ENCODE peak calls at places on chromosomes 4 and X, in ten cellular contexts. One of them, this sample, is unnamed.

GRCh38 chr4:99655315-99656081 is 2.1 kb downstream of the C4orf54 start:
- DNase-seq in activated T-cell treated with anti-CD3 and anti-CD28 coated beads for 1 hour: no peak
- DNase-seq in central memory CD4-positive, alpha-beta T cell: no peak
- DNase-seq in Kasumi-1: no peak
- DNase-seq in tibial artery: peak; percentile 87
- DNase-seq in endothelial cell: no peak
- DNase-seq in HS-5: no peak
- DNase-seq in T-helper 17 cell: no peak
- DNase-seq in right lobe of liver: no peak
- DNase-seq in Karpas-422: no peak
- DNase-seq in this sample: no peak

GRCh38 chrX:78643874-78644273 is 15.3 kb downstream of the RTL3 start:
- DNase-seq in activated T-cell treated with anti-CD3 and anti-CD28 coated beads for 1 hour: no peak
- DNase-seq in central memory CD4-positive, alpha-beta T cell: peak; percentile 50
- DNase-seq in Kasumi-1: no peak
- DNase-seq in tibial artery: no peak
- DNase-seq in endothelial cell: no peak
- DNase-seq in HS-5: no peak
- DNase-seq in T-helper 17 cell: no peak
- DNase-seq in right lobe of liver: no peak
- DNase-seq in Karpas-422: no peak
- DNase-seq in this sample: no peak

GRCh38 chr4:108058685-108059440 is 69.2 kb downstream of the HADH start:
- DNase-seq in activated T-cell treated with anti-CD3 and anti-CD28 coated beads for 1 hour: no peak
- DNase-seq in central memory CD4-positive, alpha-beta T cell: no peak
- DNase-seq in Kasumi-1: no peak
- DNase-seq in tibial artery: no peak
- DNase-seq in endothelial cell: no peak
- DNase-seq in HS-5: peak; percentile 56
- DNase-seq in T-helper 17 cell: no peak
- DNase-seq in right lobe of liver: no peak
- DNase-seq in Karpas-422: no peak
- DNase-seq in this sample: no peak

GRCh38 chr4:88759039-88759631 is 61.5 kb upstream of the NAP1L5 start:
- DNase-seq in activated T-cell treated with anti-CD3 and anti-CD28 coated beads for 1 hour: no peak
- DNase-seq in central memory CD4-positive, alpha-beta T cell: no peak
- DNase-seq in Kasumi-1: no peak
- DNase-seq in tibial artery: no peak
- DNase-seq in endothelial cell: no peak
- DNase-seq in HS-5: no peak
- DNase-seq in T-helper 17 cell: no peak
- DNase-seq in right lobe of liver: no peak
- DNase-seq in Karpas-422: no peak
- DNase-seq in this sample: no peak

GRCh38 chr4:76187152-76187551 is 26.5 kb downstream of the SCARB2 start:
- DNase-seq in activated T-cell treated with anti-CD3 and anti-CD28 coated beads for 1 hour: no peak
- DNase-seq in central memory CD4-positive, alpha-beta T cell: no peak
- DNase-seq in Kasumi-1: no peak
- DNase-seq in tibial artery: no peak
- DNase-seq in endothelial cell: no peak
- DNase-seq in HS-5: no peak
- DNase-seq in T-helper 17 cell: no peak
- DNase-seq in right lobe of liver: peak; percentile 64
- DNase-seq in Karpas-422: no peak
- DNase-seq in this sample: no peak

GRCh38 chrX:136202889-136203288 is 48.3 kb downstream of the MAP7D3 start:
- DNase-seq in activated T-cell treated with anti-CD3 and anti-CD28 coated beads for 1 hour: no peak
- DNase-seq in central memory CD4-positive, alpha-beta T cell: no peak
- DNase-seq in Kasumi-1: no peak
- DNase-seq in tibial artery: no peak
- DNase-seq in endothelial cell: no peak
- DNase-seq in HS-5: no peak
- DNase-seq in T-helper 17 cell: no peak
- DNase-seq in right lobe of liver: no peak
- DNase-seq in Karpas-422: no peak
- DNase-seq in this sample: no peak

GRCh38 chr4:141140271-141141205 is 7.3 kb upstream of the RNF150 start:
- DNase-seq in activated T-cell treated with anti-CD3 and anti-CD28 coated beads for 1 hour: no peak
- DNase-seq in central memory CD4-positive, alpha-beta T cell: no peak
- DNase-seq in Kasumi-1: no peak
- DNase-seq in tibial artery: no peak
- DNase-seq in endothelial cell: no peak
- DNase-seq in HS-5: no peak
- DNase-seq in T-helper 17 cell: no peak
- DNase-seq in right lobe of liver: no peak
- DNase-seq in Karpas-422: no peak
- DNase-seq in this sample: no peak

GRCh38 chr4:67853336-67853735 is 30.5 kb downstream of the TMPRSS11D start:
- DNase-seq in activated T-cell treated with anti-CD3 and anti-CD28 coated beads for 1 hour: no peak
- DNase-seq in central memory CD4-positive, alpha-beta T cell: no peak
- DNase-seq in Kasumi-1: no peak
- DNase-seq in tibial artery: no peak
- DNase-seq in endothelial cell: no peak
- DNase-seq in HS-5: no peak
- DNase-seq in T-helper 17 cell: no peak
- DNase-seq in right lobe of liver: no peak
- DNase-seq in Karpas-422: no peak
- DNase-seq in this sample: no peak

GRCh38 chr4:12615822-12616221 is 868.3 kb downstream of the RAB28 start:
- DNase-seq in activated T-cell treated with anti-CD3 and anti-CD28 coated beads for 1 hour: no peak
- DNase-seq in central memory CD4-positive, alpha-beta T cell: no peak
- DNase-seq in Kasumi-1: no peak
- DNase-seq in tibial artery: no peak
- DNase-seq in endothelial cell: no peak
- DNase-seq in HS-5: no peak
- DNase-seq in T-helper 17 cell: no peak
- DNase-seq in right lobe of liver: no peak
- DNase-seq in Karpas-422: no peak
- DNase-seq in this sample: no peak

GRCh38 chrX:123121241-123121640 is 62.8 kb upstream of the GRIA3 start:
- DNase-seq in activated T-cell treated with anti-CD3 and anti-CD28 coated beads for 1 hour: no peak
- DNase-seq in central memory CD4-positive, alpha-beta T cell: no peak
- DNase-seq in Kasumi-1: no peak
- DNase-seq in tibial artery: no peak
- DNase-seq in endothelial cell: no peak
- DNase-seq in HS-5: no peak
- DNase-seq in T-helper 17 cell: no peak
- DNase-seq in right lobe of liver: no peak
- DNase-seq in Karpas-422: no peak
- DNase-seq in this sample: no peak

GRCh38 chrX:131728295-131729145 is 184.6 kb downstream of the OR13H1 start:
- DNase-seq in activated T-cell treated with anti-CD3 and anti-CD28 coated beads for 1 hour: no peak
- DNase-seq in central memory CD4-positive, alpha-beta T cell: peak; percentile 87
- DNase-seq in Kasumi-1: no peak
- DNase-seq in tibial artery: no peak
- DNase-seq in endothelial cell: no peak
- DNase-seq in HS-5: no peak
- DNase-seq in T-helper 17 cell: no peak
- DNase-seq in right lobe of liver: no peak
- DNase-seq in Karpas-422: peak; percentile 94
- DNase-seq in this sample: no peak

GRCh38 chrX:131752493-131753198 is 208.8 kb downstream of the OR13H1 start:
- DNase-seq in activated T-cell treated with anti-CD3 and anti-CD28 coated beads for 1 hour: no peak
- DNase-seq in central memory CD4-positive, alpha-beta T cell: peak; percentile 78
- DNase-seq in Kasumi-1: no peak
- DNase-seq in tibial artery: no peak
- DNase-seq in endothelial cell: no peak
- DNase-seq in HS-5: no peak
- DNase-seq in T-helper 17 cell: no peak
- DNase-seq in right lobe of liver: no peak
- DNase-seq in Karpas-422: peak; percentile 90
- DNase-seq in this sample: no peak

GRCh38 chrX:11064851-11065600 is 46.1 kb upstream of the HCCS start:
- DNase-seq in activated T-cell treated with anti-CD3 and anti-CD28 coated beads for 1 hour: no peak
- DNase-seq in central memory CD4-positive, alpha-beta T cell: no peak
- DNase-seq in Kasumi-1: no peak
- DNase-seq in tibial artery: no peak
- DNase-seq in endothelial cell: no peak
- DNase-seq in HS-5: peak; percentile 25
- DNase-seq in T-helper 17 cell: no peak
- DNase-seq in right lobe of liver: no peak
- DNase-seq in Karpas-422: no peak
- DNase-seq in this sample: no peak

GRCh38 chr4:139514382-139515059 is 41.5 kb downstream of the SETD7 start:
- DNase-seq in activated T-cell treated with anti-CD3 and anti-CD28 coated beads for 1 hour: no peak
- DNase-seq in central memory CD4-positive, alpha-beta T cell: no peak
- DNase-seq in Kasumi-1: no peak
- DNase-seq in tibial artery: no peak
- DNase-seq in endothelial cell: no peak
- DNase-seq in HS-5: no peak
- DNase-seq in T-helper 17 cell: no peak
- DNase-seq in right lobe of liver: no peak
- DNase-seq in Karpas-422: no peak
- DNase-seq in this sample: no peak

GRCh38 chr4:4694296-4694772 is 152.5 kb upstream of the STX18 start:
- DNase-seq in activated T-cell treated with anti-CD3 and anti-CD28 coated beads for 1 hour: no peak
- DNase-seq in central memory CD4-positive, alpha-beta T cell: no peak
- DNase-seq in Kasumi-1: no peak
- DNase-seq in tibial artery: no peak
- DNase-seq in endothelial cell: no peak
- DNase-seq in HS-5: no peak
- DNase-seq in T-helper 17 cell: no peak
- DNase-seq in right lobe of liver: no peak
- DNase-seq in Karpas-422: no peak
- DNase-seq in this sample: no peak

GRCh38 chr4:126736133-126736518 is 896.6 kb upstream of the INTU start:
- DNase-seq in activated T-cell treated with anti-CD3 and anti-CD28 coated beads for 1 hour: no peak
- DNase-seq in central memory CD4-positive, alpha-beta T cell: no peak
- DNase-seq in Kasumi-1: no peak
- DNase-seq in tibial artery: no peak
- DNase-seq in endothelial cell: no peak
- DNase-seq in HS-5: no peak
- DNase-seq in T-helper 17 cell: no peak
- DNase-seq in right lobe of liver: no peak
- DNase-seq in Karpas-422: no peak
- DNase-seq in this sample: no peak

GRCh38 chr4:649751-650310 is 24.2 kb downstream of the ATP5ME start:
- DNase-seq in activated T-cell treated with anti-CD3 and anti-CD28 coated beads for 1 hour: no peak
- DNase-seq in central memory CD4-positive, alpha-beta T cell: no peak
- DNase-seq in Kasumi-1: no peak
- DNase-seq in tibial artery: no peak
- DNase-seq in endothelial cell: no peak
- DNase-seq in HS-5: no peak
- DNase-seq in T-helper 17 cell: no peak
- DNase-seq in right lobe of liver: no peak
- DNase-seq in Karpas-422: no peak
- DNase-seq in this sample: no peak

GRCh38 chr4:147518086-147518485 is 37.2 kb downstream of the EDNRA start:
- DNase-seq in activated T-cell treated with anti-CD3 and anti-CD28 coated beads for 1 hour: no peak
- DNase-seq in central memory CD4-positive, alpha-beta T cell: no peak
- DNase-seq in Kasumi-1: no peak
- DNase-seq in tibial artery: no peak
- DNase-seq in endothelial cell: no peak
- DNase-seq in HS-5: no peak
- DNase-seq in T-helper 17 cell: no peak
- DNase-seq in right lobe of liver: no peak
- DNase-seq in Karpas-422: no peak
- DNase-seq in this sample: no peak

GRCh38 chr4:16443504-16444088 is 217.3 kb upstream of the TAPT1 start:
- DNase-seq in activated T-cell treated with anti-CD3 and anti-CD28 coated beads for 1 hour: no peak
- DNase-seq in central memory CD4-positive, alpha-beta T cell: no peak
- DNase-seq in Kasumi-1: peak; percentile 58
- DNase-seq in tibial artery: no peak
- DNase-seq in endothelial cell: peak; percentile 9
- DNase-seq in HS-5: no peak
- DNase-seq in T-helper 17 cell: no peak
- DNase-seq in right lobe of liver: no peak
- DNase-seq in Karpas-422: peak; percentile 76
- DNase-seq in this sample: peak; percentile 31

GRCh38 chr4:180059216-180059881 is 2183.9 kb upstream of the TENM3 start:
- DNase-seq in activated T-cell treated with anti-CD3 and anti-CD28 coated beads for 1 hour: no peak
- DNase-seq in central memory CD4-positive, alpha-beta T cell: no peak
- DNase-seq in Kasumi-1: no peak
- DNase-seq in tibial artery: no peak
- DNase-seq in endothelial cell: peak; percentile 31
- DNase-seq in HS-5: no peak
- DNase-seq in T-helper 17 cell: no peak
- DNase-seq in right lobe of liver: no peak
- DNase-seq in Karpas-422: no peak
- DNase-seq in this sample: peak; percentile 32

GRCh38 chr4:88511236-88511635 is 12.3 kb downstream of the PYURF start:
- DNase-seq in activated T-cell treated with anti-CD3 and anti-CD28 coated beads for 1 hour: no peak
- DNase-seq in central memory CD4-positive, alpha-beta T cell: no peak
- DNase-seq in Kasumi-1: no peak
- DNase-seq in tibial artery: no peak
- DNase-seq in endothelial cell: no peak
- DNase-seq in HS-5: no peak
- DNase-seq in T-helper 17 cell: no peak
- DNase-seq in right lobe of liver: no peak
- DNase-seq in Karpas-422: no peak
- DNase-seq in this sample: no peak

GRCh38 chr4:10417720-10418119 is 39.5 kb downstream of the ZNF518B start:
- DNase-seq in activated T-cell treated with anti-CD3 and anti-CD28 coated beads for 1 hour: no peak
- DNase-seq in central memory CD4-positive, alpha-beta T cell: no peak
- DNase-seq in Kasumi-1: no peak
- DNase-seq in tibial artery: no peak
- DNase-seq in endothelial cell: no peak
- DNase-seq in HS-5: no peak
- DNase-seq in T-helper 17 cell: no peak
- DNase-seq in right lobe of liver: no peak
- DNase-seq in Karpas-422: no peak
- DNase-seq in this sample: no peak